ENCODE peak calls at places on chromosome 5, in four cellular contexts. V is left ventricle myocardium inferior, L is upper lobe of left lung, D is PC-3. Q is an unnamed sample.

GRCh38 chr5:73114029-73114688 is 6.2 kb upstream of the TMEM171 start:
- DNase-seq in D (no peak), V (no peak), L (no peak), Q (no peak)

GRCh38 chr5:102863058-102863457 is 108.0 kb downstream of the PAM start:
- DNase-seq in D (no peak), V (no peak), L (no peak), Q (no peak)

GRCh38 chr5:91183743-91184142 is 199.4 kb downstream of the ARRDC3 start:
- DNase-seq in L (no peak), D (no peak), V (peak; percentile 18), Q (no peak)

GRCh38 chr5:121366515-121366914 is 485.2 kb upstream of the FTMT start:
- DNase-seq in D (peak; percentile 80), V (no peak), L (no peak), Q (peak; percentile 68)

GRCh38 chr5:73311291-73312110 is 137.1 kb downstream of the FOXD1 start:
- DNase-seq in D (peak; percentile 47), L (peak; percentile 73), V (no peak), Q (peak; percentile 86)

GRCh38 chr5:153014194-153014593 is 476.3 kb upstream of the GRIA1 start:
- DNase-seq in L (no peak), V (no peak), D (no peak), Q (no peak)

GRCh38 chr5:167899490-167899889 is 392.0 kb upstream of the WWC1 start:
- DNase-seq in D (peak; percentile 26), L (no peak), V (no peak), Q (peak; percentile 48)

GRCh38 chr5:170536498-170536897 is 32.7 kb downstream of the KCNIP1 start:
- DNase-seq in L (no peak), V (no peak), D (no peak), Q (no peak)

GRCh38 chr5:53480474-53481353 is at the start of gene FST:
- DNase-seq in L (peak; percentile 87), V (peak; percentile 24), D (no peak), Q (peak; percentile 45)

GRCh38 chr5:157384971-157385709 is 74.9 kb upstream of the NIPAL4 start:
- DNase-seq in V (peak; percentile 46), D (peak; percentile 98), L (no peak), Q (peak; percentile 34)
- TF ChIP-seq CTCF in V (no peak), D (no peak), L (no peak), Q (no peak)

GRCh38 chr5:174354571-174354970 is 309.1 kb downstream of the NSG2 start:
- DNase-seq in D (no peak), V (no peak), L (no peak), Q (no peak)
- H3K27ac ChIP-seq in D (peak overlapping the region; percentile 93), V (no peak overlapping the region), L (no peak overlapping the region), Q (no peak overlapping the region)

GRCh38 chr5:142012792-142013388 is at the start of gene GNPDA1:
- DNase-seq in V (peak; percentile 85), L (peak; percentile 97), D (peak; percentile 77), Q (peak; percentile 95)
- TF ChIP-seq CTCF in V (peak; percentile 39), L (peak; percentile 34), D (no peak), Q (peak; percentile 25)

DNA sequence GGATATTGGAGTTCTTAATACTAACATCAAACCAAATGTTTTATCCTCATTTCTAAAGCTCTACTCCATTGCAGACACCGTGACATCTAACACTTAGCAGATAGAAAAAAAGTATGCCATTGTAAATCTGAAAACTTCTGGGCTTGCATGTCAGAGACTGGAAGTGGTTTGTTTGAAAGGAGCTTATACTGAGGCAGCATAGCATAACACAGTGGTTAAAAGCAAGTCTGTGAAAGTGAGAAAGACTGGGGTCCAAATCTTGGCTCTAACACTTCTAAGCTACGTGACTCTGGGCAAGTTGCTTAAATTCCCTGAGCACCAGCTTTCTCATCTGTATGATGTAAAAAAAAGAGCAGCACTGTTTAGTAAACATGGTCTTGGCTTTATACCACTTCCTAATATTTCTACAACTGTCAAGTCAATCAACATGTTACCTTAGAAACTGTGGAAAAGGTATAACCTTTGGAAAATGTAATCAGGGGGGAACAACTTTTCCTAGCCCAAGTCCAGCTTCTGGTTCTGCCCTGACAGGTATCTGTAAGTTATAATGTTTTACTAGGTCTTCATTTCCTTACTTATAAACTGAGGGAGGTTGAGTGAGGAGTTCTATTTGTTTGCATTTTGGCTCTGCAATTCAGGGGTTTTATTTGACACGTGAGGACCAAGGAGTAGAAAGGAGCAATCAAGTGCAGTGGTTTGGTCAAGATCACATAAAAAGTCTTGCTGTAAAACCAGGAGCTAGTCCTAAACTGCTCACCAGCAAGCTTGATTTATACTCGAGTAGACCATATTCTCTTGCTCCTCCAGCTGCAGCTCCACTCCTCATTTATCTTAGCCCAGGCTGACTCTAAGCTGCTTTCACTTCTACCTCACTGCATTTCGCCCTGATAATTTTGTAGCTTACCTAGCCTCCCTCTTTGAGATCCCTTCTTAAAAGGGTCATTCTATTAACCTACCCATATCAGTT is 541.0 kb downstream of the RAB3C start:
- DNase-seq in V (no peak), L (no peak), D (no peak), Q (no peak)
- H3K27ac ChIP-seq in V (peak overlapping the region; percentile 87), L (no peak overlapping the region), D (no peak overlapping the region), Q (no peak overlapping the region)

GRCh38 chr5:151926186-151926585 is 1.5 kb upstream of the GLRA1 start:
- DNase-seq in V (no peak), L (no peak), D (no peak), Q (no peak)

GRCh38 chr5:151925396-151925750 is 722 bp upstream of the GLRA1 start:
- DNase-seq in L (no peak), V (no peak), D (no peak), Q (no peak)

GRCh38 chr5:151924564-151925395 is at the start of gene GLRA1:
- DNase-seq in V (peak; percentile 45), L (peak; percentile 54), D (peak; percentile 55), Q (peak; percentile 77)

GRCh38 chr5:151917931-151918330 is 6.7 kb downstream of the GLRA1 start:
- DNase-seq in D (no peak), V (no peak), L (no peak), Q (no peak)

GRCh38 chr5:151923865-151924264 is 786 bp downstream of the GLRA1 start:
- DNase-seq in D (peak; percentile 42), L (no peak), V (no peak), Q (peak; percentile 45)
- TF ChIP-seq CTCF in D (peak; percentile 58), L (no peak), V (no peak), Q (peak; percentile 17)

DNA sequence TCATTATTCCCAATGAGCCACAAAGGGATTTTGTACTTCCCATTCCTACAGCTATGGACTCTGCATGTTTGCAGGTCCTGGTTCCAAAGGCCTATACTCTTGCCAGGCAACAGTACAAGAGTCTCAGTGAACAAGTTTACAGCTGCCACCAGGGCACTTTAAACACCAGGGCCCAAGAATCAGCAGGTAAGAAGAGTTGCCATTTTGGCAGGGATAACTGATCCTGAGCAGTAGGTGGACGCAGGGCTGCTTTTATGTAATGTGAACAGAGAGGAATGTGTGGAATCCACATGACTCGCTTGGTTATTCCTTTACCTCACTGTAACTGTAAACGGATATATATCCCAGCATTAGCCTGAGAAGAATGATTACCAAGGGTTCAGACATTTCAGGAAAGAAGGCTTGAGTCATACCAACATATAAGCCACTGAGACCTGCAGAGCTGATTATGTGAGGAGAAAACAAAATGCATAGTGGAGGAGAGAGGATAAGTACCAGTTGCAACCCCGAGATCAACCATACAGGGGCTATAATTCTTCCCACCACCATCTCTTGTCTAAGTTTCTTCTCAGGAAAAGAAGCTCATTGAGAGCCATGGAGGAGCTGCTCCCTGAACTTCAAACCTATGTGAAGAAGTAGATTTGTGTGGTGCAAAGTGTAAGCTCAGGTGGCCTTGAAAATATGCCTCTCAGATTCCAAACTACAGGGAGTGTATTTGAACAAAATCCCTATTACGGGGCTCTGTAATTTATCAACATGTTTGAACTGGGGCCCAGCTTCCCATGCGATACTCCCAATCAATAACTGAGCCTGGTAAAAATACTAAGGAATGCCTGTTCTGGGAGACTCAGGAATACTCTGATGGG is 24.6 kb downstream of the RAPGEF6 start:
- DNase-seq in L (no peak), D (peak; percentile 56), V (no peak), Q (peak; percentile 74)
- H3K27ac ChIP-seq in L (no peak overlapping the region), D (no peak overlapping the region), V (no peak overlapping the region), Q (no peak overlapping the region)

DNA sequence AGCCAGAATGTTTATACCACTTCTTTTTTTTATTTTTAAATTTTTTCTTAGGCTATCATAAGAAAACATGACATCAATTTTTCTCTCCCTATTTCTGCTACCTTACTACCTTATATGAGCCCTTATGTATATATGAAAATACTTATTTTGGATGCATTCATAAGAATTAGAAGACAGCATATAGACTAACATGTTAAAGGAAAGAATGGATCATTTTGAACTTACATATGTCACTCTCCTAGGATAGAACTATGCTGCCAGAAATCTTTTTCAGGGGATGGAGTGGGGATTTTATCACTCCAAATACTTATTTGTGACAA is 51.8 kb downstream of the SNX24 start:
- DNase-seq in V (no peak), D (no peak), L (no peak), Q (no peak)
- TF ChIP-seq CTCF in V (no peak), D (no peak), L (no peak), Q (peak; percentile 36)

DNA sequence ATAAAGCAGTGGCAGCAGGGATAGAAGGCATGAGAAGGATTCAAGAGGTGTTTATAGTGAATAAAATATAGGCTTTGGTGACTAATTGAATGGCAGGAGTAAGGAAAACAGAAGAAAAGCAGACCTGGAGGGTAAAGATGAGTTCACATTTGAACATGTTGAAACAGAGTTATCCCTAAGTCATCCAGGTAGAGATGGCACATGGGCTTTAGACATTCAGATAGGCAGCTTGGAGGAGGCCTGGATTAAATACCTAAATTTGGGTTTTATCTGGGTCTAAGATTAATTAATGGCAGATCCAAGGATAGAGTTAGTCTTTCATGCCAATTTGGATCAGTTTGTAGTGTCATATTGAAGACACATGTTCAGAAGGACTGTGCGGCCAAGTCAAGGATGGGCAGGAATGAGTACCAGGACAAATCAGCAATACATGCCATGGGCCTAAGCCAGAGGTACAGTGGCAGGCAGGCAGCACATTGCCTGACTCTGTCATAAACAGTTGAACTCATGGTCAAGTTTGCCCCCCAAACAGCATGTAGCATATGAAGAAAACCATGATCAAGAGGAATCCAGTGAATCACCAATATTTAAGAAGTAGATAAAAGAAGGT is 115.5 kb upstream of the SLC12A2 start:
- DNase-seq in D (no peak), V (no peak), L (no peak), Q (no peak)
- H3K27ac ChIP-seq in D (peak overlapping the region; percentile 94), V (no peak overlapping the region), L (no peak overlapping the region), Q (no peak overlapping the region)

GRCh38 chr5:66503203-66503789 is 92.9 kb upstream of the MAST4 start:
- DNase-seq in D (no peak), V (no peak), L (peak; percentile 78), Q (no peak)

GRCh38 chr5:66494437-66494836 is 101.8 kb upstream of the MAST4 start:
- DNase-seq in D (no peak), L (no peak), V (no peak), Q (no peak)

DNA sequence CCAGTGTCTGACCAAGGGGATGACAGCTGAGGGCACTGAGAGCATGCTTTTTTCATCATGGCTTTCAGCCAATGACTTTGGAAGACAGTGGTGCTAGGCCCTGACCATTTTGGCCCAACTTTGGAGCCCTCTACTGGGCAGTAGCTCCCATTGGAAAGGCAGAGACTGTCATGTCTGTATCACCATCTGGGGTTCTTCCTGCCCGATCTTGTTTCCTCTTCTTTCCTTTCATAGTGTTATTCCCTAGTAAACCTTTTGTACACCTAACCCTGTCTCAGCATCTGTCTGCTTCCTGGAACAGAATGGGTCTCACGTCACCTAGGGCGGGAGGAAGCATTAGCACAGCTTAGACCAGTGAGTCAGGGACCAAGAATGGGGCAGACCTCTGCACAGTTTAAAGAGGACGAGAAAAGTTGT is 97.4 kb upstream of the MAST4 start:
- DNase-seq in D (peak; percentile 10), V (no peak), L (no peak), Q (peak; percentile 79)
- TF ChIP-seq CTCF in D (no peak), V (peak; percentile 53), L (no peak), Q (no peak)

Q was measured in RWPE1.